ENCODE peak calls at places on chromosomes 6 and 20, in nine cellular contexts. One of them, this sample, is unnamed.
A peak's percentile ranks its signal among the peaks of the same experiment; 100 is the strongest.

GRCh38 chr6:147390909-147391536 is 117.5 kb upstream of the SAMD5 start:
- DNase-seq in Calu3: no peak
- DNase-seq in osteocyte: no peak
- DNase-seq in T1000: no peak
- DNase-seq in ACHN: peak; percentile 24
- DNase-seq in NCI-H748 treated with DMSO at 0.1 percent for 48 hours: no peak
- DNase-seq in testis: peak; percentile 43
- DNase-seq in activated CD8-positive, alpha-beta memory T cell treated with anti-CD3 and anti-CD28 coated beads, Interleukin-2, amount 50 U/mL, for 4 hours: no peak
- DNase-seq in A172: no peak
- DNase-seq in this sample: peak; percentile 28

GRCh38 chr20:17835941-17836861 is 132.4 kb downstream of the SNX5 start:
- DNase-seq in A172: no peak
- DNase-seq in NCI-H748 treated with DMSO at 0.1 percent for 48 hours: no peak
- DNase-seq in Calu3: no peak
- DNase-seq in activated CD8-positive, alpha-beta memory T cell treated with anti-CD3 and anti-CD28 coated beads, Interleukin-2, amount 50 U/mL, for 4 hours: no peak
- DNase-seq in osteocyte: no peak
- DNase-seq in testis: peak; percentile 66
- DNase-seq in T1000: no peak
- DNase-seq in ACHN: no peak
- DNase-seq in this sample: no peak

GRCh38 chr6:11042750-11043551 is 1.2 kb downstream of the ELOVL2 start:
- DNase-seq in T1000: no peak
- DNase-seq in A172: peak; percentile 7
- DNase-seq in NCI-H748 treated with DMSO at 0.1 percent for 48 hours: peak; percentile 52
- DNase-seq in ACHN: peak; percentile 66
- DNase-seq in osteocyte: no peak
- DNase-seq in Calu3: no peak
- DNase-seq in testis: no peak
- DNase-seq in activated CD8-positive, alpha-beta memory T cell treated with anti-CD3 and anti-CD28 coated beads, Interleukin-2, amount 50 U/mL, for 4 hours: no peak
- DNase-seq in this sample: no peak

GRCh38 chr20:36629719-36630340 is 16.2 kb downstream of the SLA2 start:
- DNase-seq in Calu3: no peak
- DNase-seq in testis: no peak
- DNase-seq in A172: no peak
- DNase-seq in activated CD8-positive, alpha-beta memory T cell treated with anti-CD3 and anti-CD28 coated beads, Interleukin-2, amount 50 U/mL, for 4 hours: peak; percentile 37
- DNase-seq in osteocyte: no peak
- DNase-seq in T1000: no peak
- DNase-seq in ACHN: no peak
- DNase-seq in NCI-H748 treated with DMSO at 0.1 percent for 48 hours: no peak
- DNase-seq in this sample: no peak

GRCh38 chr6:30259140-30260035 is 46.2 kb upstream of the TRIM26 start:
- DNase-seq in NCI-H748 treated with DMSO at 0.1 percent for 48 hours: peak; percentile 68
- DNase-seq in testis: peak; percentile 88
- DNase-seq in ACHN: peak; percentile 81
- DNase-seq in osteocyte: peak; percentile 91
- DNase-seq in Calu3: peak; percentile 84
- DNase-seq in A172: peak; percentile 72
- DNase-seq in activated CD8-positive, alpha-beta memory T cell treated with anti-CD3 and anti-CD28 coated beads, Interleukin-2, amount 50 U/mL, for 4 hours: peak; percentile 61
- DNase-seq in T1000: peak; percentile 53
- DNase-seq in this sample: peak; percentile 39

GRCh38 chr20:11995750-11996567 is 78.3 kb downstream of the BTBD3 start:
- DNase-seq in activated CD8-positive, alpha-beta memory T cell treated with anti-CD3 and anti-CD28 coated beads, Interleukin-2, amount 50 U/mL, for 4 hours: no peak
- DNase-seq in A172: no peak
- DNase-seq in osteocyte: no peak
- DNase-seq in T1000: no peak
- DNase-seq in NCI-H748 treated with DMSO at 0.1 percent for 48 hours: no peak
- DNase-seq in Calu3: peak; percentile 60
- DNase-seq in testis: no peak
- DNase-seq in ACHN: no peak
- DNase-seq in this sample: no peak

GRCh38 chr20:62736407-62737071 is 27.9 kb downstream of the NTSR1 start:
- DNase-seq in A172: no peak
- DNase-seq in testis: no peak
- DNase-seq in osteocyte: no peak
- DNase-seq in T1000: no peak
- DNase-seq in ACHN: no peak
- DNase-seq in NCI-H748 treated with DMSO at 0.1 percent for 48 hours: no peak
- DNase-seq in Calu3: no peak
- DNase-seq in activated CD8-positive, alpha-beta memory T cell treated with anti-CD3 and anti-CD28 coated beads, Interleukin-2, amount 50 U/mL, for 4 hours: no peak
- DNase-seq in this sample: no peak

GRCh38 chr20:62822788-62823651 is 6.2 kb downstream of the COL9A3 start:
- DNase-seq in testis: no peak
- DNase-seq in Calu3: peak; percentile 89
- DNase-seq in ACHN: peak; percentile 42
- DNase-seq in NCI-H748 treated with DMSO at 0.1 percent for 48 hours: no peak
- DNase-seq in activated CD8-positive, alpha-beta memory T cell treated with anti-CD3 and anti-CD28 coated beads, Interleukin-2, amount 50 U/mL, for 4 hours: no peak
- DNase-seq in osteocyte: no peak
- DNase-seq in T1000: no peak
- DNase-seq in A172: peak; percentile 64
- DNase-seq in this sample: no peak

GRCh38 chr6:95693108-95693507 is 115.8 kb downstream of the MANEA start:
- DNase-seq in osteocyte: no peak
- DNase-seq in A172: peak; percentile 29
- DNase-seq in testis: no peak
- DNase-seq in Calu3: peak; percentile 7
- DNase-seq in T1000: no peak
- DNase-seq in NCI-H748 treated with DMSO at 0.1 percent for 48 hours: no peak
- DNase-seq in activated CD8-positive, alpha-beta memory T cell treated with anti-CD3 and anti-CD28 coated beads, Interleukin-2, amount 50 U/mL, for 4 hours: no peak
- DNase-seq in ACHN: peak; percentile 24
- DNase-seq in this sample: peak; percentile 33

GRCh38 chr6:144999127-144999526 is 714.0 kb downstream of the UTRN start:
- DNase-seq in ACHN: no peak
- DNase-seq in T1000: no peak
- DNase-seq in osteocyte: no peak
- DNase-seq in testis: no peak
- DNase-seq in A172: no peak
- DNase-seq in activated CD8-positive, alpha-beta memory T cell treated with anti-CD3 and anti-CD28 coated beads, Interleukin-2, amount 50 U/mL, for 4 hours: no peak
- DNase-seq in NCI-H748 treated with DMSO at 0.1 percent for 48 hours: no peak
- DNase-seq in Calu3: no peak
- DNase-seq in this sample: no peak